ENCODE peak calls at places on chromosomes 16 and 17, in five cellular contexts. E, V, M, Q and Z are unnamed samples.

GRCh38 chr17:11388061-11388460 is 147.0 kb downstream of the SHISA6 start:
- DNase-seq in M (no peak), E (no peak), V (no peak), Q (no peak), Z (no peak)

GRCh38 chr17:40224707-40225092 is 5.6 kb downstream of the WIPF2 start:
- DNase-seq in Q (no peak), E (no peak), M (peak), V (no peak), Z (no peak)

GRCh38 chr17:39981207-39982068 is 831 bp downstream of the PSMD3 start:
- DNase-seq in E (no peak), Q (no peak), V (no peak), M (no peak), Z (no peak)

GRCh38 chr16:50945136-50945535 is 203.2 kb downstream of the CYLD start:
- DNase-seq in V (no peak), E (no peak), Q (no peak), M (no peak), Z (no peak)

GRCh38 chr17:36971508-36971907 is 22.8 kb downstream of the AATF start:
- DNase-seq in Q (no peak), M (no peak), V (no peak), E (no peak), Z (no peak)

GRCh38 chr17:4703330-4703691 is 626 bp downstream of the PELP1 start:
- DNase-seq in M (no peak), E (no peak), Q (no peak), V (no peak), Z (no peak)

GRCh38 chr16:19898924-19899604 is 14.4 kb upstream of the GPRC5B start:
- DNase-seq in Q (peak), V (no peak), M (peak), E (peak), Z (peak)

GRCh38 chr17:21029032-21029431 is 13.8 kb downstream of the USP22 start:
- DNase-seq in E (no peak), Q (peak), V (no peak), M (peak), Z (no peak)

GRCh38 chr16:26016989-26017388 is 325.2 kb downstream of the HS3ST4 start:
- DNase-seq in E (no peak), M (no peak), V (no peak), Q (no peak), Z (no peak)

GRCh38 chr17:17269926-17270773 is 10.9 kb downstream of the COPS3 start:
- DNase-seq in M (peak), E (no peak), V (no peak), Q (no peak), Z (no peak)

GRCh38 chr16:86963600-86964575 is 353.3 kb downstream of the C16orf95 start:
- DNase-seq in E (no peak), Q (no peak), V (no peak), M (no peak), Z (no peak)

GRCh38 chr17:56913867-56914640 is at the start of gene TRIM25:
- DNase-seq in M (peak), V (peak), Q (peak), E (peak), Z (peak)

GRCh38 chr16:66900721-66901441 is 17.8 kb downstream of the CDH16 start:
- DNase-seq in M (no peak), Q (no peak), E (no peak), V (no peak), Z (no peak)

GRCh38 chr16:22189473-22190168 is 16.5 kb upstream of the EEF2K start:
- DNase-seq in V (no peak), E (peak), M (peak), Q (peak), Z (peak)

GRCh38 chr16:52578829-52579193 is 31.9 kb upstream of the TOX3 start:
- DNase-seq in E (no peak), V (no peak), M (no peak), Q (no peak), Z (no peak)

GRCh38 chr17:8386841-8387240 is 3.8 kb upstream of the RPL26 start:
- DNase-seq in V (no peak), M (no peak), Q (no peak), E (no peak), Z (no peak)

GRCh38 chr17:17108681-17109049 is 66.4 kb downstream of the MPRIP start:
- DNase-seq in M (no peak), Q (no peak), V (no peak), E (no peak), Z (no peak)

GRCh38 chr17:7313890-7314718 is 1.1 kb downstream of the GPS2 start:
- DNase-seq in V (no peak), M (no peak), Q (no peak), E (no peak), Z (no peak)

GRCh38 chr17:50477976-50478375 is 684 bp upstream of the RSAD1 start:
- DNase-seq in E (no peak), Q (no peak), M (no peak), V (no peak), Z (no peak)

GRCh38 chr17:73550561-73550960 is 93.7 kb downstream of the SDK2 start:
- DNase-seq in E (no peak), M (no peak), Q (no peak), V (no peak), Z (no peak)

GRCh38 chr17:17445296-17445924 is 31.4 kb upstream of the MED9 start:
- DNase-seq in V (no peak), M (no peak), E (no peak), Q (no peak), Z (no peak)

GRCh38 chr17:78159575-78160158 is 8.7 kb upstream of the SYNGR2 start:
- DNase-seq in E (no peak), V (no peak), M (peak), Q (no peak), Z (no peak)

GRCh38 chr17:37826497-37827115 is 81.7 kb upstream of the HNF1B start:
- DNase-seq in V (no peak), E (no peak), M (no peak), Q (no peak), Z (no peak)

GRCh38 chr17:75205793-75206163 is 299 bp downstream of the NUP85 start:
- DNase-seq in M (no peak), E (no peak), Q (no peak), V (no peak), Z (no peak)
- TF ChIP-seq CTCF in M (no peak), E (no peak), Q (no peak), V (no peak), Z (no peak)

DNA sequence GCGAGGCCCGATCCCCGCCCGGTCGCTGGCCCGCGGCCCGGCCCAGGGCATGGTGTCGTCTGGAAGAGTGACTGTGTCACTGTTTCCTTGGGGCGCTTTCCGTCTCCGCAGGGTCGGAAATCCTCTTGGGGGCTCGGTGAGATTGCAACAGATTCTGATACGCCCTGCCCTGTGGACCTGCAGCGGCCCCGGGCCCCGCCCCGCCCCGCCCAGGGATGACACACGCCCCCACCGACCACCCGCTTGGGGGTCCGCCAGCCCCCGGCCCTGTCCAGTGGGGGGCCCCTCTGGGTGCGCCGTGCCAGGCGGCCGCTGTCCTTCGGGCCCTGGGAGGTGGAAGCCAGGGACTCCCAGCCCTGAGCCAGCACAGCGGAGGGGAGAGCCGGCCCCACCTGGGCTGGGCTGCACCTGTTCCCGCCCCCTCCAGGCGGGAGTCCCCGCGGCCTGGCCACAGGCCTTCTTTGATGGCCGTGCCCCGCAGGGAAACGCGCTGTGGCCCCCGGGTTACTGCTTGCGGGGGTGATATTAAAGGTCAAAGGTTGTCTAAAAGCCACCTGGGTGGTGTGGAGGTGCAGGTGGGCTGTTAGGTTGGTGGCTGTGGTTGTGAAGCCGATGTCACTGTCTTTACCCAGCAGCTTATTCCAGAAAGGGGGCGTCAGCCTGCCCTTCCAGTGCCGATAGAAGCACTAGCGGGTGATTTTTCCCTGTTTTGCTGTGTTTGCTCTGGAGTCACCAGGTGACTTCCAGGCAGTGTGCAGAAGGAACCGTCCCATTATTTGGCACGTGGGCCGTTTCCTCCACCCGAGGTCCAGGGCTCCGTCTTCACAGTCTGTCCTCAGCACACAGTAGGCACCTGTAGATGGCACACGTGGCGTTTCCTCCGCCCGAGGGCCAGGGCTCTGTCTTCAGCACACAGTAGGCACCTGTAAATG is 752 bp downstream of the TBC1D24 start:
- DNase-seq in M (no peak), E (peak), Q (peak), V (no peak), Z (no peak)
- TF ChIP-seq CTCF in M (no peak), E (no peak), Q (no peak), V (no peak), Z (no peak)

GRCh38 chr17:45019177-45019711 is 32.2 kb downstream of the DCAKD start:
- DNase-seq in Q (peak), E (peak), M (peak), V (no peak), Z (peak)
- TF ChIP-seq CTCF in Q (peak), E (no peak), M (peak), V (peak), Z (peak)

DNA sequence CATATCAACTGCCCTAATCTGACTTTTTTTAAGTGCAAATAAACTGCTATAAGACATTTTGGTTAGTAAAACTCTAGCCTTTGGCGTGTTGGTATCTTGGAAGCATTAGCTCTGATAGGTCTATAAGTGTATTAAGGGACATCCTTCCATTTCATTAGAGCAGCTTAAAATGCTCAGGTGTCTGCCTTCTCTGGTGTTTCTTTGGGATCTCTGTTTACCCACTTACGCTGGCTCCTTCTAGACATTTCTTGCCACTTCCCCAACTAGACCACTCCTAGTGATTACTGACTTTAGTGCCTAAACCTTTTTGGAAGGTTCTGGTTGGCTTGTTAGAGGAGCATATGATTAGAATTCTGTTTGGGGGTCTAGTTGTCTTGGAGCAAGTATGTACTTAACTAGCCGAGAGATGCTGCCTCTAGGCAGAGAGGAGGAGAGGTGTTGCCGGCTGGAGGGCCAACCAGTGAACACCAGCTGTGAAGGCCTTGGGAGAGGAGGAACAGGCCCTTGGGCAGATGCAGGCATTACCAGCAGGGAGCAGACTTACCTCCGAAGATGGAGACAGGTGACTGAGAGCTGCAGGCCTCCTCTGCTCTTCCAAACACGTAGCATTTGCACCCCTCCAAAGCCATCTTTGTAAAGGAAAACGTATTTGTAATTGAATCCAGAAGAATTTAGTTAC is 15.2 kb upstream of the CLEC18C start:
- DNase-seq in Q (peak), E (no peak), V (no peak), M (no peak), Z (no peak)
- TF ChIP-seq CTCF in Q (no peak), E (no peak), V (no peak), M (no peak), Z (no peak)

DNA sequence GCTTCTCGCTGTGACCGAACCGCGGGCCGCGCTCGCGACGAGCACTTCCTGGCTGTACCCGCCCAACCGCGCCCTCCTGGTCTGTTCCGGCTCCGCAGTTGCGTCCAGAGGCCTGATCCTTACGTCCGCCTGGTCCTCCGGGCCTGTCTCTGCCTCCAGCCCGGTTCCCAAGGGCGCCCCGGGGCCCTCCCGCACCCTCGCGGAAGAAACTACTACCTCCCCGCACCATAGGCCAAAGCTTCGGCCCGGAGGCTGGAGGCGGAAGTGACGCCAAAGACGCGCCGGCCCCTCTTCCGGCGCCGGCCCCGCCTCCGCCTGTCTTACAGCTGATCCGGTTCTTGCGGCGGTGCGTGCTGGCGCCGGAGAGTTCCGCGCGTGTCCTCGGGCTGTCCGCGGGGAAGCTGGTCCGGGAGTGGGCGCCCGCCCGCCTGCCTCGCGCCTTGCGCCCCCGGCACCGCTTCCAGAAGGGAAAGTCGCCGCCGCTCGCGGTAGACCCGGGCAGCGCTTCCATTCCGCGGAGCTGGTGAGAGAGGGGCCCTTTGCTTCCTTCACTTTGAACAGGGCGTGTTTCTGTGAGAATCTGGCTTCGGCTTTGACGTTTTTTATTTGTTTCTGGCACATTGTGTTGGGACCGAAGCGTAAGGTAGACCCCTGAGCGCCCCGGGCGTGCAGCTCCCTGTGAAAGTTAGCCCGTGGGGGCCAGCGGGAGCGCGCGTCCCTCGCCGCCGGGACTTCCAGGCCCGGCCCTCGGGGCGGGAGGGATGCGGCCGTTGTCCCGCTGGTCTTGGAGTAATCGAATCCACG is at the start of gene ZNF778:
- DNase-seq in V (peak), E (peak), M (peak), Q (peak), Z (peak)
- TF ChIP-seq CTCF in V (no peak), E (no peak), M (no peak), Q (no peak), Z (no peak)

DNA sequence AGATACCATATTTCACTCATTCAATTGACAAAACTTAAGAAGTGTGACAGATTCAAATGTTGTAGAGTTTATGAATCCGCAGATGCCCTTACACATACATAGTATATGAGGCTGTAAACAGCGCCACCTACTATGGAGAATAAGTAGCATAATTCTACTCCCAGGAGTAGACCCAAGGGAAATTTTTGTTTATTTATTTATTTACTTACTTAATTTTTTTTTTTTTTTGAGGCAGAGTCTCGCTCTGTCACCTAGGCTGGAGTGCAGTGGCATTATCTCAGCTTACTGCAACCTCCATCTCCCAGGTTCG is 35.5 kb downstream of the GAN start:
- DNase-seq in V (no peak), Q (no peak), M (peak), E (no peak), Z (no peak)
- TF ChIP-seq CTCF in V (no peak), Q (no peak), M (no peak), E (no peak), Z (no peak)

DNA sequence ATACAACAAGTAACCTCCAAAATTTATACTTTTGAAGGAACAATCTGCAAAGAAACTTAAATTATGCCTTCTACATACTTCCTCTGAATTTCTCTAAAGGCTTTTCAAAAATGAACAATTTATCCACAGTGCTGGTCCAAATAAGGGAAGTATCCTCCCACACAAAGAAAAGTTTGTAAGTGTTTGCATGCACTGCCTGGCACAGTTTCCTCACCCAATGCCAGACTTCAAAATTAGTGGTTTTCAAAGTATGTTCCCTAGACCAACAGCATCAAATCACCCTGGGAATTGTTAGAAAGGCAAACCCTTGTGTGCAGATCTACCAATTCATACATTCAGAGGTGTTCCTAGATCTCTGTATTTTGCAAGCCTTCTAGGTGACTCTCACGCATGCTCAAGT is 82.5 kb downstream of the PCTP start:
- DNase-seq in Q (no peak), E (no peak), M (no peak), V (no peak), Z (no peak)
- TF ChIP-seq CTCF in Q (no peak), E (no peak), M (no peak), V (no peak), Z (no peak)